ENCODE peak calls at places on chromosomes 3 and 15, in ten cellular contexts. K, F, W, E, R, T, Y, M, Z and A are unnamed samples.
A peak's percentile ranks its signal among the peaks of the same experiment; 100 is the strongest.

GRCh38 chr15:65818927-65819562 is 27.0 kb upstream of the DENND4A start:
- DNase-seq in K (no peak), F (no peak), W (no peak), E (no peak), R (no peak), T (no peak), Y (no peak), M (no peak), Z (no peak), A (peak; percentile 63)

GRCh38 chr15:88912500-88912921 is 668 bp downstream of the MFGE8 start:
- DNase-seq in K (no peak), F (peak; percentile 60), W (peak; percentile 50), E (no peak), R (no peak), T (peak; percentile 24), Y (no peak), M (no peak), Z (peak; percentile 56), A (no peak)

GRCh38 chr3:178672263-178672662 is 136.0 kb downstream of the KCNMB2 start:
- DNase-seq in K (no peak), F (no peak), W (no peak), E (no peak), R (no peak), T (no peak), Y (no peak), M (no peak), Z (no peak), A (no peak)

GRCh38 chr3:30188713-30189112 is 417.7 kb upstream of the TGFBR2 start:
- DNase-seq in K (peak; percentile 51), F (no peak), W (no peak), E (no peak), R (no peak), T (no peak), Y (no peak), M (no peak), Z (peak; percentile 13), A (no peak)

GRCh38 chr3:50275160-50275995 is 3.5 kb upstream of the LSMEM2 start:
- DNase-seq in K (no peak), F (peak; percentile 17), W (no peak), E (no peak), R (no peak), T (peak; percentile 78), Y (no peak), M (no peak), Z (no peak), A (no peak)

GRCh38 chr3:193776626-193777025 is 183.6 kb downstream of the OPA1 start:
- DNase-seq in K (no peak), F (no peak), W (no peak), E (no peak), R (no peak), T (no peak), Y (no peak), M (no peak), Z (no peak), A (no peak)

GRCh38 chr3:160735801-160736200 is 20.2 kb upstream of the PPM1L start:
- DNase-seq in K (no peak), F (no peak), W (no peak), E (no peak), R (no peak), T (no peak), Y (no peak), M (no peak), Z (no peak), A (no peak)

GRCh38 chr15:43370975-43371974 is at the start of the genes TUBGCP4 and ZSCAN29:
- DNase-seq in K (peak; percentile 72), F (peak; percentile 87), W (peak; percentile 93), E (peak; percentile 79), R (peak; percentile 90), T (peak; percentile 95), Y (peak; percentile 78), M (peak; percentile 83), Z (peak; percentile 89), A (peak; percentile 82)

GRCh38 chr3:138344754-138345153 is 3.6 kb upstream of the MRAS start:
- DNase-seq in K (no peak), F (no peak), W (no peak), E (no peak), R (no peak), T (no peak), Y (peak; percentile 29), M (no peak), Z (no peak), A (no peak)

GRCh38 chr3:8554725-8555621 is 53.4 kb downstream of the LMCD1 start:
- DNase-seq in K (no peak), F (peak; percentile 37), W (peak; percentile 26), E (no peak), R (peak; percentile 9), T (peak; percentile 38), Y (no peak), M (no peak), Z (peak; percentile 56), A (no peak)

GRCh38 chr3:61060421-61060861 is 190.8 kb downstream of the FHIT start:
- DNase-seq in K (no peak), F (no peak), W (no peak), E (no peak), R (no peak), T (no peak), Y (no peak), M (no peak), Z (no peak), A (peak; percentile 70)

GRCh38 chr15:30953731-30954378 is 37.6 kb downstream of the MTMR10 start:
- DNase-seq in K (no peak), F (peak; percentile 25), W (peak; percentile 89), E (no peak), R (no peak), T (no peak), Y (no peak), M (no peak), Z (peak; percentile 22), A (no peak)

GRCh38 chr3:7385635-7386034 is 524.7 kb downstream of the GRM7 start:
- DNase-seq in K (no peak), F (no peak), W (no peak), E (no peak), R (no peak), T (no peak), Y (no peak), M (no peak), Z (no peak), A (no peak)

GRCh38 chr15:99450896-99451358 is 114.9 kb upstream of the MEF2A start:
- DNase-seq in K (peak; percentile 67), F (peak; percentile 81), W (no peak), E (peak; percentile 68), R (no peak), T (no peak), Y (peak; percentile 46), M (peak; percentile 65), Z (no peak), A (peak; percentile 27)

GRCh38 chr3:108728934-108729333 is 28.3 kb downstream of the RETNLB start:
- DNase-seq in K (no peak), F (no peak), W (no peak), E (no peak), R (no peak), T (no peak), Y (no peak), M (no peak), Z (no peak), A (no peak)

GRCh38 chr15:75349851-75350588 is 3.2 kb downstream of the NEIL1 start:
- DNase-seq in K (no peak), F (no peak), W (no peak), E (no peak), R (no peak), T (no peak), Y (peak; percentile 58), M (peak; percentile 34), Z (no peak), A (peak; percentile 48)

GRCh38 chr15:75347222-75348033 is 589 bp downstream of the NEIL1 start:
- DNase-seq in K (peak; percentile 67), F (peak; percentile 75), W (peak; percentile 36), E (peak; percentile 76), R (no peak), T (peak; percentile 85), Y (peak; percentile 68), M (peak; percentile 85), Z (peak; percentile 65), A (peak; percentile 64)

GRCh38 chr15:75348034-75348562 is 1.3 kb downstream of the NEIL1 start:
- DNase-seq in K (no peak), F (no peak), W (no peak), E (no peak), R (no peak), T (no peak), Y (no peak), M (no peak), Z (no peak), A (peak; percentile 6)

GRCh38 chr15:75348563-75349350 is 1.9 kb downstream of the NEIL1 start:
- DNase-seq in K (peak; percentile 60), F (no peak), W (peak; percentile 30), E (no peak), R (no peak), T (peak; percentile 63), Y (peak; percentile 40), M (no peak), Z (no peak), A (peak; percentile 37)

GRCh38 chr15:75346796-75347221 is at the start of gene NEIL1:
- DNase-seq in K (no peak), F (no peak), W (peak; percentile 39), E (no peak), R (no peak), T (peak; percentile 74), Y (peak; percentile 42), M (peak; percentile 63), Z (no peak), A (peak; percentile 67)
- H3K4me3 ChIP-seq in K (peak within 1 kb of the TSS; percentile 80), F (peak within 1 kb of the TSS; percentile 92), W (peak within 1 kb of the TSS; percentile 71), E (peak within 1 kb of the TSS; percentile 92), R (peak within 1 kb of the TSS; percentile 86), T (peak within 1 kb of the TSS; percentile 95), Y (peak within 1 kb of the TSS; percentile 80), M (peak within 1 kb of the TSS; percentile 96), Z (peak within 1 kb of the TSS; percentile 96), A (peak within 1 kb of the TSS; percentile 81)

DNA sequence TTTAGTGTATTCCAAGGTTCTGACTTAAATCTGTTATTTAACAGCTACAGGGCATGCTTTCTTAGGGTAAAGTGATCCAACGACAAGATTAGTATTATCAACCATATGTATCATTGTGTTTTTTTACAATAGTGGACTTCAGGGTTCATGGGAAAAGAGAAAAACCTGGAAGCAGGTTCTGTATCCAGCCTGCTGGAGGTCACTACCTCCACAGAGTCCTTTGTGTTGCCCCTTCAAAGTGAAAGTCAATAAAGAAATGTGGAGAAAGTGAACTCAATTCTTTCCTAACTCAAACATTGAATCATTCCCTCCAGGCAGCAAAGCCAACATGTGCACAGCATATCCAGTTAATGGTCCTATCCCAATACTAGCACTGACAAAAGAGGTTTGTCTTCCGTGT is 45.4 kb downstream of the FGF7 start:
- DNase-seq in K (no peak), F (no peak), W (no peak), E (no peak), R (no peak), T (no peak), Y (no peak), M (no peak), Z (no peak), A (no peak)
- H3K27ac ChIP-seq in K (no peak overlapping the region), F (no peak overlapping the region), W (no peak overlapping the region), E (no peak overlapping the region), R (no peak overlapping the region), T (no peak overlapping the region), Y (no peak overlapping the region), M (no peak overlapping the region), Z (no peak overlapping the region), A (no peak overlapping the region)

GRCh38 chr3:45781841-45782240 is 14.5 kb downstream of the SLC6A20 start:
- DNase-seq in K (no peak), F (no peak), W (no peak), E (no peak), R (no peak), T (no peak), Y (peak; percentile 9), M (peak; percentile 11), Z (no peak), A (no peak)
- H3K27me3 ChIP-seq in K (no peaks in the 10 kb centered on the region), F (no peaks in the 10 kb centered on the region), W (no peaks in the 10 kb centered on the region), E (no peaks in the 10 kb centered on the region), R (no peaks in the 10 kb centered on the region), T (no peaks in the 10 kb centered on the region), Y (no peaks in the 10 kb centered on the region), M (no peaks in the 10 kb centered on the region), Z (no peaks in the 10 kb centered on the region), A (no peaks in the 10 kb centered on the region)

GRCh38 chr15:85955501-85956391 is 123.9 kb upstream of the AGBL1 start:
- DNase-seq in K (no peak), F (no peak), W (peak; percentile 18), E (no peak), R (no peak), T (no peak), Y (no peak), M (no peak), Z (no peak), A (no peak)
- H3K4me3 ChIP-seq in K (no peak overlapping the region), F (no peak overlapping the region), W (no peak overlapping the region), E (no peak overlapping the region), R (no peak overlapping the region), T (no peak overlapping the region), Y (no peak overlapping the region), M (no peak overlapping the region), Z (no peak overlapping the region), A (no peak overlapping the region)